ENCODE peak calls at places on chromosomes 5 and 9, in nine cellular contexts. One of them, this sample, is unnamed.

GRCh38 chr9:72382405-72382804 is 17.4 kb upstream of the ZFAND5 start:
- DNase-seq in astrocyte: peak; percentile 61
- DNase-seq in neuronal stem cell: no peak
- DNase-seq in heart left ventricle: no peak
- DNase-seq in GM23338: no peak
- DNase-seq in right cardiac atrium: no peak
- DNase-seq in ovary: no peak
- DNase-seq in breast epithelium: no peak
- DNase-seq in A549: no peak
- DNase-seq in this sample: no peak

GRCh38 chr9:131700076-131700475 is 39.8 kb downstream of the RAPGEF1 start:
- DNase-seq in astrocyte: no peak
- DNase-seq in right cardiac atrium: no peak
- DNase-seq in breast epithelium: no peak
- DNase-seq in GM23338: no peak
- DNase-seq in heart left ventricle: no peak
- DNase-seq in ovary: no peak
- DNase-seq in A549: no peak
- DNase-seq in neuronal stem cell: no peak
- DNase-seq in this sample: no peak

GRCh38 chr9:89655047-89655989 is 50.5 kb downstream of the GADD45G start:
- DNase-seq in right cardiac atrium: no peak
- DNase-seq in breast epithelium: no peak
- DNase-seq in A549: no peak
- DNase-seq in ovary: peak; percentile 74
- DNase-seq in astrocyte: peak; percentile 19
- DNase-seq in GM23338: no peak
- DNase-seq in heart left ventricle: no peak
- DNase-seq in neuronal stem cell: no peak
- DNase-seq in this sample: peak; percentile 62

GRCh38 chr5:110414360-110414759 is 312.1 kb downstream of the TMEM232 start:
- DNase-seq in right cardiac atrium: no peak
- DNase-seq in astrocyte: peak; percentile 19
- DNase-seq in heart left ventricle: no peak
- DNase-seq in A549: no peak
- DNase-seq in ovary: no peak
- DNase-seq in breast epithelium: no peak
- DNase-seq in GM23338: peak; percentile 54
- DNase-seq in neuronal stem cell: no peak
- DNase-seq in this sample: no peak

GRCh38 chr5:78353520-78353919 is 6.9 kb upstream of the SCAMP1 start:
- DNase-seq in A549: no peak
- DNase-seq in breast epithelium: no peak
- DNase-seq in neuronal stem cell: no peak
- DNase-seq in heart left ventricle: no peak
- DNase-seq in ovary: no peak
- DNase-seq in right cardiac atrium: no peak
- DNase-seq in GM23338: no peak
- DNase-seq in astrocyte: no peak
- DNase-seq in this sample: no peak

GRCh38 chr5:154371687-154372086 is 74.1 kb upstream of the SAP30L start:
- DNase-seq in right cardiac atrium: no peak
- DNase-seq in heart left ventricle: peak; percentile 25
- DNase-seq in ovary: no peak
- DNase-seq in neuronal stem cell: no peak
- DNase-seq in GM23338: no peak
- DNase-seq in astrocyte: peak; percentile 87
- DNase-seq in A549: no peak
- DNase-seq in breast epithelium: no peak
- DNase-seq in this sample: no peak

GRCh38 chr5:128838631-128839030 is 126.7 kb upstream of the SLC27A6 start:
- DNase-seq in GM23338: peak; percentile 18
- DNase-seq in A549: no peak
- DNase-seq in ovary: no peak
- DNase-seq in heart left ventricle: no peak
- DNase-seq in neuronal stem cell: no peak
- DNase-seq in astrocyte: no peak
- DNase-seq in right cardiac atrium: no peak
- DNase-seq in breast epithelium: no peak
- DNase-seq in this sample: no peak

GRCh38 chr5:72292411-72292810 is 27.6 kb downstream of the MRPS27 start:
- DNase-seq in right cardiac atrium: no peak
- DNase-seq in astrocyte: no peak
- DNase-seq in GM23338: no peak
- DNase-seq in neuronal stem cell: no peak
- DNase-seq in ovary: no peak
- DNase-seq in A549: no peak
- DNase-seq in heart left ventricle: no peak
- DNase-seq in breast epithelium: no peak
- DNase-seq in this sample: no peak

GRCh38 chr5:95102080-95102479 is 182.8 kb downstream of the MCTP1 start:
- DNase-seq in right cardiac atrium: no peak
- DNase-seq in neuronal stem cell: no peak
- DNase-seq in heart left ventricle: no peak
- DNase-seq in ovary: no peak
- DNase-seq in A549: no peak
- DNase-seq in GM23338: no peak
- DNase-seq in astrocyte: peak; percentile 6
- DNase-seq in breast epithelium: no peak
- DNase-seq in this sample: no peak

GRCh38 chr9:92496401-92496800 is 14.1 kb upstream of the ASPN start:
- DNase-seq in right cardiac atrium: no peak
- DNase-seq in neuronal stem cell: no peak
- DNase-seq in breast epithelium: no peak
- DNase-seq in heart left ventricle: no peak
- DNase-seq in GM23338: no peak
- DNase-seq in ovary: no peak
- DNase-seq in A549: no peak
- DNase-seq in astrocyte: peak; percentile 51
- DNase-seq in this sample: no peak

GRCh38 chr9:129458155-129458661 is 162.7 kb downstream of the C9orf50 start:
- DNase-seq in astrocyte: no peak
- DNase-seq in neuronal stem cell: no peak
- DNase-seq in ovary: no peak
- DNase-seq in GM23338: peak; percentile 17
- DNase-seq in right cardiac atrium: no peak
- DNase-seq in A549: no peak
- DNase-seq in breast epithelium: peak; percentile 55
- DNase-seq in heart left ventricle: peak; percentile 49
- DNase-seq in this sample: peak; percentile 26

GRCh38 chr5:67725591-67725990 is 490.0 kb upstream of the PIK3R1 start:
- DNase-seq in neuronal stem cell: no peak
- DNase-seq in ovary: no peak
- DNase-seq in right cardiac atrium: no peak
- DNase-seq in heart left ventricle: no peak
- DNase-seq in breast epithelium: no peak
- DNase-seq in GM23338: no peak
- DNase-seq in A549: no peak
- DNase-seq in astrocyte: no peak
- DNase-seq in this sample: no peak

GRCh38 chr5:67720162-67720772 is 495.3 kb upstream of the PIK3R1 start:
- DNase-seq in A549: no peak
- DNase-seq in neuronal stem cell: no peak
- DNase-seq in GM23338: no peak
- DNase-seq in right cardiac atrium: no peak
- DNase-seq in astrocyte: no peak
- DNase-seq in ovary: no peak
- DNase-seq in heart left ventricle: no peak
- DNase-seq in breast epithelium: no peak
- DNase-seq in this sample: no peak

GRCh38 chr5:67723873-67724272 is 491.7 kb upstream of the PIK3R1 start:
- DNase-seq in heart left ventricle: no peak
- DNase-seq in GM23338: no peak
- DNase-seq in ovary: no peak
- DNase-seq in neuronal stem cell: no peak
- DNase-seq in A549: no peak
- DNase-seq in right cardiac atrium: no peak
- DNase-seq in astrocyte: no peak
- DNase-seq in breast epithelium: no peak
- DNase-seq in this sample: no peak

GRCh38 chr5:67724412-67725135 is 491.0 kb upstream of the PIK3R1 start:
- DNase-seq in breast epithelium: no peak
- DNase-seq in A549: no peak
- DNase-seq in neuronal stem cell: no peak
- DNase-seq in GM23338: no peak
- DNase-seq in astrocyte: no peak
- DNase-seq in heart left ventricle: no peak
- DNase-seq in ovary: no peak
- DNase-seq in right cardiac atrium: no peak
- DNase-seq in this sample: no peak
- H3K27ac ChIP-seq in breast epithelium: no peak overlapping the region
- H3K27ac ChIP-seq in A549: no peak overlapping the region
- H3K27ac ChIP-seq in neuronal stem cell: no peak overlapping the region
- H3K27ac ChIP-seq in GM23338: no peak overlapping the region
- H3K27ac ChIP-seq in astrocyte: no peak overlapping the region
- H3K27ac ChIP-seq in heart left ventricle: no peak overlapping the region
- H3K27ac ChIP-seq in ovary: no peak overlapping the region
- H3K27ac ChIP-seq in right cardiac atrium: no peak overlapping the region
- H3K27ac ChIP-seq in this sample: no peak overlapping the region

GRCh38 chr9:114503522-114504340 is 1.5 kb downstream of the WHRN start:
- DNase-seq in right cardiac atrium: no peak
- DNase-seq in ovary: no peak
- DNase-seq in astrocyte: no peak
- DNase-seq in heart left ventricle: no peak
- DNase-seq in breast epithelium: no peak
- DNase-seq in GM23338: no peak
- DNase-seq in A549: no peak
- DNase-seq in neuronal stem cell: no peak
- DNase-seq in this sample: no peak

GRCh38 chr9:114507726-114508125 is 2.5 kb upstream of the WHRN start:
- DNase-seq in astrocyte: no peak
- DNase-seq in heart left ventricle: no peak
- DNase-seq in right cardiac atrium: no peak
- DNase-seq in ovary: no peak
- DNase-seq in breast epithelium: no peak
- DNase-seq in GM23338: peak; percentile 49
- DNase-seq in neuronal stem cell: peak; percentile 32
- DNase-seq in A549: no peak
- DNase-seq in this sample: no peak

GRCh38 chr9:114505187-114506081 is at the start of gene WHRN:
- DNase-seq in A549: peak; percentile 96
- DNase-seq in ovary: peak; percentile 96
- DNase-seq in right cardiac atrium: peak; percentile 95
- DNase-seq in breast epithelium: peak; percentile 92
- DNase-seq in GM23338: peak; percentile 98
- DNase-seq in astrocyte: peak; percentile 73
- DNase-seq in heart left ventricle: peak; percentile 90
- DNase-seq in neuronal stem cell: peak; percentile 92
- DNase-seq in this sample: peak; percentile 96

GRCh38 chr9:114504341-114505186 is 709 bp downstream of the WHRN start:
- DNase-seq in astrocyte: peak; percentile 49
- DNase-seq in breast epithelium: peak; percentile 48
- DNase-seq in heart left ventricle: peak; percentile 23
- DNase-seq in A549: peak; percentile 64
- DNase-seq in right cardiac atrium: peak; percentile 57
- DNase-seq in neuronal stem cell: peak; percentile 55
- DNase-seq in ovary: peak; percentile 73
- DNase-seq in GM23338: peak; percentile 78
- DNase-seq in this sample: peak; percentile 66

DNA sequence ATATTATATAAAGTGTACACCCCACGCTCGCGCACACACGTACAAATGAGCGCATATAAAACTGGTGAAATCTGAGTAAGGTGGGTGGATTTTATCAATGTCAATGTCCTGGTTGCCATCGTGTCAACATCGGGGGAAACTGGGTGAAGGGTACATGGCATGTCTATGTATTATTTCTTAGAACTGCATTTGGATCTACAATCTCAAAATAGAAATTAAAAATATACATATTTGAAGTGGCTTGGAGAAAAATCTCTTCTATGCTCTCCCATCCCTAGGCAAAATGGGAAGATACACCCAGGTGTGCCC is 763 bp upstream of the WHRN start:
- DNase-seq in GM23338: no peak
- DNase-seq in breast epithelium: no peak
- DNase-seq in right cardiac atrium: no peak
- DNase-seq in neuronal stem cell: no peak
- DNase-seq in astrocyte: no peak
- DNase-seq in heart left ventricle: no peak
- DNase-seq in ovary: no peak
- DNase-seq in A549: no peak
- DNase-seq in this sample: no peak
- H3K27ac ChIP-seq in GM23338: no peak overlapping the region
- H3K27ac ChIP-seq in breast epithelium: peak overlapping the region; percentile 90
- H3K27ac ChIP-seq in right cardiac atrium: no peak overlapping the region
- H3K27ac ChIP-seq in neuronal stem cell: no peak overlapping the region
- H3K27ac ChIP-seq in astrocyte: no peak overlapping the region
- H3K27ac ChIP-seq in heart left ventricle: no peak overlapping the region
- H3K27ac ChIP-seq in ovary: peak overlapping the region; percentile 60
- H3K27ac ChIP-seq in A549: peak overlapping the region; percentile 65
- H3K27ac ChIP-seq in this sample: no peak overlapping the region

DNA sequence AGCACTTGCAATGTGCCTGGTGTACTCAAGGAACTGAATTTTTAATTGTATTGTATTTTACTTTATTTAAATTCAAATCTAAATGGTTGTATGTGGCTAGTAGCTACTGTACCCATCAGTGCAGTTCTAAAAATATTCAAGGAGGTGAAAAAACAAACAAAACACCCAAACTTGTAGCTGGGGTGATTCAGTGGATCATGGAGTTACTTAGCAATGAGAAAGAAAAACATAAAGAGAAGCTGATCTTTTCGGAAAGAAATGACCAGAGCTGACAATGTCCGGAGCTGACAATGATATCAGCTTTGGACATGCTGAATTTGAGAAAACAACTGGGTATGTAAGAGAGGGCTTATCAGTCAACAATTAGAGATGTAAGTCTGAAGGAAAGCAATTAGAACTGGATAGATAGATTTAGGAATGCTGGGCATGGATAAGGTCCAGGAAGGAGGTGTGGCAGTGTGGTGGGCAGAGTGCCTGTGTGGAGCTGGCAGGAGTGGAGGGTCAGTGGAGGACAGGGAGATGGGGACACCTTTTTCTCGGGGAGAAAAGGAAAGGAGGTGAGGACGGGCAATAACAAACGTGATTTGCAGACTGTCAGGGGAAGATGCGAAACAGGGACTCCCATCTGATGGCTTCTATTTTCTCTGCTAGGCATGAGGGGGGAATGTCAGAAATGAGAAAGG is 113.2 kb downstream of the DCP2 start:
- DNase-seq in A549: no peak
- DNase-seq in heart left ventricle: no peak
- DNase-seq in ovary: peak; percentile 56
- DNase-seq in right cardiac atrium: no peak
- DNase-seq in breast epithelium: no peak
- DNase-seq in neuronal stem cell: no peak
- DNase-seq in astrocyte: peak; percentile 49
- DNase-seq in GM23338: no peak
- DNase-seq in this sample: no peak
- H3K27ac ChIP-seq in A549: no peak overlapping the region
- H3K27ac ChIP-seq in heart left ventricle: peak overlapping the region; percentile 68
- H3K27ac ChIP-seq in ovary: peak overlapping the region; percentile 33
- H3K27ac ChIP-seq in right cardiac atrium: peak overlapping the region; percentile 43
- H3K27ac ChIP-seq in breast epithelium: peak overlapping the region; percentile 21
- H3K27ac ChIP-seq in neuronal stem cell: no peak overlapping the region
- H3K27ac ChIP-seq in astrocyte: peak overlapping the region; percentile 1
- H3K27ac ChIP-seq in GM23338: no peak overlapping the region
- H3K27ac ChIP-seq in this sample: no peak overlapping the region

DNA sequence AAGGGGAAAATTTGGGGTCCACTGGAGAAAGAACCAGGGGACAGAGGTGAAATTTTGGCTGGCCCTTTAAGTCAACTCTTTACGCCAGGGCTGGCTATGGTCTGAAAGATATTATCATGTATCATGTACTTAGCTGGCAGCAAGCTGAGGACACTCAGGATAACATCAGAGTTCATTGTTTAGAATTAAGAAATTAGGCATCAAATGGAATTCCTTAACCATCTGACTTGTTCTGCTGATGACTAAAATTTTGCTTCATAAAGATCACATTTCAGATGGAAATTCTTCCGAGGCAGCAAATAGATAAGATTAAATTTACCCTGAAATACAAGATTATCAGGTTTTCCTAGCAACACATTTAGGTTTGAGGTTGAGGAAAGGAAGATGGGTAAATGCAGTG is 269.4 kb upstream of the KLF9 start:
- DNase-seq in astrocyte: no peak
- DNase-seq in neuronal stem cell: no peak
- DNase-seq in breast epithelium: no peak
- DNase-seq in heart left ventricle: no peak
- DNase-seq in right cardiac atrium: no peak
- DNase-seq in A549: no peak
- DNase-seq in ovary: no peak
- DNase-seq in GM23338: no peak
- DNase-seq in this sample: no peak
- H3K27ac ChIP-seq in astrocyte: no peak overlapping the region
- H3K27ac ChIP-seq in neuronal stem cell: no peak overlapping the region
- H3K27ac ChIP-seq in breast epithelium: no peak overlapping the region
- H3K27ac ChIP-seq in heart left ventricle: no peak overlapping the region
- H3K27ac ChIP-seq in right cardiac atrium: no peak overlapping the region
- H3K27ac ChIP-seq in A549: no peak overlapping the region
- H3K27ac ChIP-seq in ovary: no peak overlapping the region
- H3K27ac ChIP-seq in GM23338: no peak overlapping the region
- H3K27ac ChIP-seq in this sample: no peak overlapping the region